ENCODE peak calls at places on chromosome X, in six cellular contexts. O, H, A, I, L and M are unnamed samples.

GRCh38 chrX:1528186-1528883 is 8.7 kb downstream of the P2RY8 start:
- DNase-seq in O (no peak), A (peak), L (no peak), H (no peak), I (no peak), M (no peak)

GRCh38 chrX:153633048-153633447 is 14.0 kb upstream of the DUSP9 start:
- DNase-seq in L (no peak), H (no peak), I (no peak), O (no peak), A (no peak), M (no peak)

GRCh38 chrX:49233887-49234555 is 881 bp upstream of the CACNA1F start:
- DNase-seq in H (no peak), I (no peak), O (no peak), A (no peak), L (no peak), M (no peak)

GRCh38 chrX:68989865-68990606 is 161.2 kb downstream of the EFNB1 start:
- DNase-seq in H (no peak), L (no peak), A (peak), I (no peak), O (no peak), M (no peak)

GRCh38 chrX:145817299-145817665 is 347 bp upstream of the SLITRK2 start:
- DNase-seq in H (no peak), I (no peak), L (no peak), A (no peak), O (no peak), M (no peak)

GRCh38 chrX:2150722-2151121 is 350.1 kb downstream of the DHRSX start:
- DNase-seq in H (no peak), O (no peak), A (no peak), L (no peak), I (no peak), M (no peak)

GRCh38 chrX:71910526-71911022 is at the start of gene NHSL2:
- DNase-seq in I (no peak), L (no peak), A (peak), O (no peak), H (no peak), M (no peak)

GRCh38 chrX:120690344-120690743 is 60.5 kb upstream of the C1GALT1C1 start:
- DNase-seq in H (no peak), A (no peak), L (no peak), I (no peak), O (no peak), M (no peak)

GRCh38 chrX:106906361-106906760 is 3.2 kb upstream of the RIPPLY1 start:
- DNase-seq in L (no peak), I (no peak), H (no peak), O (no peak), A (no peak), M (no peak)

GRCh38 chrX:8815460-8816065 is 14.4 kb upstream of the FAM9A start:
- DNase-seq in I (peak), L (peak), H (peak), A (no peak), O (peak), M (no peak)

GRCh38 chrX:135463937-135464336 is 42.2 kb downstream of the SMIM10L2A start:
- DNase-seq in H (no peak), A (no peak), I (peak), L (no peak), O (peak), M (no peak)

GRCh38 chrX:107448625-107449468 is 605 bp upstream of the FRMPD3 start:
- DNase-seq in O (no peak), I (no peak), H (no peak), A (peak), L (no peak), M (no peak)

GRCh38 chrX:53251307-53251706 is 26.3 kb upstream of the KDM5C start:
- DNase-seq in A (no peak), H (no peak), O (no peak), I (no peak), L (no peak), M (no peak)

GRCh38 chrX:151359931-151360871 is 36.8 kb upstream of the VMA21 start:
- DNase-seq in A (peak), I (peak), O (peak), L (no peak), H (no peak), M (peak)

GRCh38 chrX:145552643-145553042 is 265.0 kb upstream of the SLITRK2 start:
- DNase-seq in O (no peak), I (no peak), H (no peak), A (no peak), L (no peak), M (no peak)

GRCh38 chrX:46573896-46574336 is 351 bp downstream of the CHST7 start:
- DNase-seq in H (no peak), O (no peak), L (no peak), A (peak), I (peak), M (no peak)

GRCh38 chrX:5852941-5853340 is 375.7 kb downstream of the NLGN4X start:
- DNase-seq in O (no peak), H (no peak), I (no peak), A (no peak), L (no peak), M (no peak)

GRCh38 chrX:120761810-120762209 is 113.9 kb downstream of the CT47B1 start:
- DNase-seq in I (peak), H (no peak), O (no peak), L (no peak), A (no peak), M (no peak)

GRCh38 chrX:24241822-24242648 is 71.8 kb downstream of the SUPT20HL2 start:
- DNase-seq in H (no peak), O (peak), I (peak), L (no peak), A (no peak), M (no peak)

GRCh38 chrX:132876933-132877332 is 81.5 kb downstream of the HS6ST2 start:
- DNase-seq in I (no peak), H (no peak), A (no peak), L (no peak), O (no peak), M (no peak)

GRCh38 chrX:132751043-132751690 is 207.3 kb downstream of the HS6ST2 start:
- DNase-seq in L (no peak), I (no peak), H (no peak), A (no peak), O (no peak), M (no peak)

GRCh38 chrX:31706456-31706855 is 634.6 kb upstream of the FTHL17 start:
- DNase-seq in A (no peak), I (no peak), O (no peak), L (no peak), H (no peak), M (no peak)

GRCh38 chrX:24145340-24146186 is 4.0 kb upstream of the ZFX start:
- DNase-seq in A (no peak), L (no peak), O (peak), H (no peak), I (peak), M (no peak)

GRCh38 chrX:72358313-72358712 is 52.6 kb upstream of the CITED1 start:
- DNase-seq in O (no peak), I (no peak), L (no peak), A (no peak), H (no peak), M (no peak)

GRCh38 chrX:125744914-125745313 is 421.2 kb downstream of the DCAF12L2 start:
- DNase-seq in L (no peak), H (no peak), O (no peak), A (no peak), I (no peak), M (no peak)

GRCh38 chrX:53093177-53093655 is 726 bp upstream of the KANTR start:
- DNase-seq in H (no peak), I (peak), L (peak), A (peak), O (peak), M (peak)

GRCh38 chrX:70452143-70452733 is 7.6 kb downstream of the DLG3 start:
- DNase-seq in L (no peak), O (peak), H (no peak), A (peak), I (peak), M (no peak)

GRCh38 chrX:138127314-138127713 is 561.4 kb downstream of the ZIC3 start:
- DNase-seq in O (no peak), A (no peak), H (no peak), L (no peak), I (no peak), M (no peak)

GRCh38 chrX:85052636-85053343 is 49.1 kb downstream of the APOOL start:
- DNase-seq in O (no peak), H (no peak), I (no peak), A (no peak), L (no peak), M (no peak)

GRCh38 chrX:9724711-9725110 is 40.9 kb downstream of the GPR143 start:
- DNase-seq in H (no peak), L (no peak), A (no peak), O (no peak), I (no peak), M (no peak)

GRCh38 chrX:39613997-39614679 is 483.6 kb downstream of the BCOR start:
- DNase-seq in A (peak), L (no peak), O (no peak), I (no peak), H (peak), M (peak)

GRCh38 chrX:16774746-16775145 is 11.5 kb upstream of the TXLNG start:
- DNase-seq in A (no peak), I (no peak), L (no peak), O (no peak), H (no peak), M (no peak)

GRCh38 chrX:48826135-48826875 is at the start of gene ERAS:
- DNase-seq in L (peak), O (no peak), A (no peak), I (no peak), H (no peak), M (no peak)

GRCh38 chrX:131801911-131802310 is 221.2 kb upstream of the STK26 start:
- DNase-seq in A (no peak), O (no peak), H (no peak), L (no peak), I (no peak), M (no peak)

GRCh38 chrX:13064599-13065143 is 20.3 kb upstream of the FAM9C start:
- DNase-seq in L (no peak), H (no peak), O (no peak), I (no peak), A (no peak), M (no peak)
- TF ChIP-seq POLR2AphosphoS5 in L (no peak), H (no peak), O (no peak), I (no peak), A (no peak), M (no peak)

GRCh38 chrX:40644175-40644574 is 3.2 kb downstream of the CXorf38 start:
- DNase-seq in A (no peak), H (no peak), I (no peak), O (peak), L (no peak), M (no peak)
- TF ChIP-seq TAF1 in A (no peak), H (no peak), I (no peak), O (no peak), L (no peak), M (no peak)

DNA sequence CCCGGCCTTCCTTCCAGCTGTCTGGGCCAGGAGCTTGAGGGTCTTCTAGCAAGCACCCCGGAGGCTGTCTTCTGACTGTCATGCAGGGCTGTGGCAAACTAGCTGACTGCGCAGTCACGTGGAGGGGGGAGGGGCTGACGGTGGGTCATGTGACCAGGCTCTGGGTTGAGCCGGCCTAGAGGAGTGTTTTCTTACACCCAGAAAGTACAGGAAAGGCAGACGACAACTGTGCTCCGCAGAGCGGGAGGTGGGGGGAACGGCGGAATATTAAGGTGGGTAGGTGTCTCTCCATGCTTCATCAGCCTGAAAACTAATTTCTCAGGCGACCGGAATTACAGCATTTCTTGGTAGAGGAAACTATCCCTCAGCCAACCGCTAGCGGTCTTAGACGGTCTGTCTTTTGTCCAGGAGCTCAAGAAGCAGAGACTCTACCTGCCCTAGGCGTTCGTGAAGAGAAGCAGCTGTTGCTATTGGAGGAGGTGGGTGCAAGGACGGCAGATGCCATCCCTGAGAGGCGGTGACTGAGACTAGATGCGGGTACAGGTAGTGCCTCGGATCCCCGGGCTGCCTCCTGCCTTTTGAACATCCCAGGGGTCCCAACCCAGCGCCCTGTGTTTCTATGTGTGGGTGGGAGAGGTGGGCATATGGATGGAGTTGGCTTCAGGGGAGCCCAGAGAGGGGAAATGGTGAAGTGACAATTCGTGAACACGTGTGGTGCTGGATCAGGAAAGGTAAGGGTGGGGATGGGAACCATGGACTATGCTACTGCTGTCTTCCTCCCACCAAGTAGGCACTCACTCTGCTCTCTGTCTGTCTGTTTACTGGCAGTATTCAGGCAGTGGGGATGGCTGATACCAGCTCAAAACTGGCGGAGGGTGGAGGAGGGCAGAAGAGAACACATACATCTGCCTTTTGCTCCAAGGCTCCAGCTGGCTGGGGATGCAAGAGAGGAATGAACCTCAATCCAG is 8.8 kb downstream of the GPRASP1 start:
- DNase-seq in L (peak), A (peak), H (peak), I (peak), O (peak), M (peak)
- TF ChIP-seq POLR2A in L (peak), A (peak), H (peak), I (peak), O (peak), M (peak)

GRCh38 chrX:43809463-43809862 is 72.8 kb downstream of the MAOB start:
- DNase-seq in H (no peak), A (no peak), O (no peak), I (no peak), L (no peak), M (no peak)
- TF ChIP-seq POLR2AphosphoS5 in H (no peak), A (no peak), O (no peak), I (no peak), L (no peak), M (no peak)

GRCh38 chrX:103533428-103534216 is 14.3 kb upstream of the RAB40A start:
- DNase-seq in L (no peak), O (peak), I (peak), A (peak), H (peak), M (peak)
- TF ChIP-seq TAF1 in L (no peak), O (no peak), I (no peak), A (no peak), H (no peak), M (no peak)